ENCODE peak calls at places on chromosomes 13 and 19, in six cellular contexts. One of them, this sample, is unnamed.

GRCh38 chr13:50800091-50800739 is 43.3 kb downstream of the DLEU7 start:
- DNase-seq in colonic mucosa: no peak
- DNase-seq in tibial artery: no peak
- DNase-seq in breast epithelium: no peak
- DNase-seq in A549: no peak
- DNase-seq in small intestine: no peak
- DNase-seq in this sample: no peak

GRCh38 chr13:113623491-113624234 is 34.3 kb downstream of the ATP4B start:
- DNase-seq in colonic mucosa: no peak
- DNase-seq in tibial artery: no peak
- DNase-seq in breast epithelium: peak
- DNase-seq in A549: no peak
- DNase-seq in small intestine: no peak
- DNase-seq in this sample: no peak

GRCh38 chr13:29594310-29594709 is 1.2 kb downstream of the SLC7A1 start:
- DNase-seq in colonic mucosa: peak
- DNase-seq in tibial artery: no peak
- DNase-seq in breast epithelium: no peak
- DNase-seq in A549: peak
- DNase-seq in small intestine: peak
- DNase-seq in this sample: no peak

GRCh38 chr13:83312194-83312593 is 570.1 kb downstream of the SLITRK1 start:
- DNase-seq in colonic mucosa: no peak
- DNase-seq in tibial artery: no peak
- DNase-seq in breast epithelium: no peak
- DNase-seq in A549: no peak
- DNase-seq in small intestine: no peak
- DNase-seq in this sample: no peak

GRCh38 chr19:15529774-15530372 is 21.5 kb downstream of the CYP4F22 start:
- DNase-seq in colonic mucosa: peak
- DNase-seq in tibial artery: no peak
- DNase-seq in breast epithelium: no peak
- DNase-seq in A549: no peak
- DNase-seq in small intestine: no peak
- DNase-seq in this sample: no peak

GRCh38 chr13:61463027-61463426 is 47.4 kb upstream of the PCDH20 start:
- DNase-seq in colonic mucosa: no peak
- DNase-seq in tibial artery: no peak
- DNase-seq in breast epithelium: no peak
- DNase-seq in A549: no peak
- DNase-seq in small intestine: no peak
- DNase-seq in this sample: no peak

GRCh38 chr19:37519890-37520289 is 13.2 kb downstream of the ZNF793 start:
- DNase-seq in colonic mucosa: no peak
- DNase-seq in tibial artery: no peak
- DNase-seq in breast epithelium: no peak
- DNase-seq in A549: no peak
- DNase-seq in small intestine: no peak
- DNase-seq in this sample: no peak

GRCh38 chr19:32012886-32013635 is 332.3 kb upstream of the ZNF507 start:
- DNase-seq in colonic mucosa: no peak
- DNase-seq in tibial artery: no peak
- DNase-seq in breast epithelium: no peak
- DNase-seq in A549: no peak
- DNase-seq in small intestine: peak
- DNase-seq in this sample: no peak

GRCh38 chr13:90070362-90070761 is 1277.1 kb upstream of the MIR17HG start:
- DNase-seq in colonic mucosa: no peak
- DNase-seq in tibial artery: no peak
- DNase-seq in breast epithelium: no peak
- DNase-seq in A549: no peak
- DNase-seq in small intestine: no peak
- DNase-seq in this sample: no peak

GRCh38 chr13:45331123-45331619 is 9.8 kb downstream of the TPT1 start:
- DNase-seq in colonic mucosa: no peak
- DNase-seq in tibial artery: no peak
- DNase-seq in breast epithelium: no peak
- DNase-seq in A549: no peak
- DNase-seq in small intestine: no peak
- DNase-seq in this sample: no peak

GRCh38 chr13:23629566-23630272 is 59.5 kb downstream of the TNFRSF19 start:
- DNase-seq in colonic mucosa: no peak
- DNase-seq in tibial artery: no peak
- DNase-seq in breast epithelium: no peak
- DNase-seq in A549: no peak
- DNase-seq in small intestine: no peak
- DNase-seq in this sample: no peak

GRCh38 chr13:95535243-95535642 is 17.3 kb upstream of the CLDN10 start:
- DNase-seq in colonic mucosa: no peak
- DNase-seq in tibial artery: no peak
- DNase-seq in breast epithelium: no peak
- DNase-seq in A549: peak
- DNase-seq in small intestine: peak
- DNase-seq in this sample: no peak

GRCh38 chr19:47497073-47497766 is 13.2 kb upstream of the KPTN start:
- DNase-seq in colonic mucosa: no peak
- DNase-seq in tibial artery: no peak
- DNase-seq in breast epithelium: peak
- DNase-seq in A549: no peak
- DNase-seq in small intestine: no peak
- DNase-seq in this sample: no peak

GRCh38 chr19:58563823-58564222 is 5.4 kb upstream of the UBE2M start:
- DNase-seq in colonic mucosa: no peak
- DNase-seq in tibial artery: no peak
- DNase-seq in breast epithelium: peak
- DNase-seq in A549: no peak
- DNase-seq in small intestine: no peak
- DNase-seq in this sample: no peak

GRCh38 chr19:11244846-11245589 is 5.6 kb downstream of the ANGPTL8 start:
- DNase-seq in colonic mucosa: no peak
- DNase-seq in tibial artery: no peak
- DNase-seq in breast epithelium: no peak
- DNase-seq in A549: no peak
- DNase-seq in small intestine: no peak
- DNase-seq in this sample: no peak

GRCh38 chr19:32010071-32010470 is 335.3 kb upstream of the ZNF507 start:
- DNase-seq in colonic mucosa: no peak
- DNase-seq in tibial artery: no peak
- DNase-seq in breast epithelium: no peak
- DNase-seq in A549: no peak
- DNase-seq in small intestine: no peak
- DNase-seq in this sample: no peak

GRCh38 chr19:35342430-35342829 is 5.3 kb upstream of the FFAR1 start:
- DNase-seq in colonic mucosa: no peak
- DNase-seq in tibial artery: no peak
- DNase-seq in breast epithelium: no peak
- DNase-seq in A549: no peak
- DNase-seq in small intestine: no peak
- DNase-seq in this sample: no peak

GRCh38 chr13:113176292-113176691 is 17.8 kb downstream of the PROZ start:
- DNase-seq in colonic mucosa: peak
- DNase-seq in tibial artery: no peak
- DNase-seq in breast epithelium: no peak
- DNase-seq in A549: no peak
- DNase-seq in small intestine: no peak
- DNase-seq in this sample: no peak

GRCh38 chr19:46717716-46718143 is 816 bp upstream of the PRKD2 start:
- DNase-seq in colonic mucosa: peak
- DNase-seq in tibial artery: no peak
- DNase-seq in breast epithelium: no peak
- DNase-seq in A549: no peak
- DNase-seq in small intestine: peak
- DNase-seq in this sample: no peak

GRCh38 chr13:110546933-110547332 is 14.6 kb downstream of the RAB20 start:
- DNase-seq in colonic mucosa: peak
- DNase-seq in tibial artery: peak
- DNase-seq in breast epithelium: peak
- DNase-seq in A549: peak
- DNase-seq in small intestine: peak
- DNase-seq in this sample: no peak

GRCh38 chr13:49667773-49668172 is 23.5 kb downstream of the EBPL start:
- DNase-seq in colonic mucosa: no peak
- DNase-seq in tibial artery: no peak
- DNase-seq in breast epithelium: no peak
- DNase-seq in A549: no peak
- DNase-seq in small intestine: no peak
- DNase-seq in this sample: no peak

GRCh38 chr13:38888309-38888708 is 102.3 kb downstream of the STOML3 start:
- DNase-seq in colonic mucosa: no peak
- DNase-seq in tibial artery: no peak
- DNase-seq in breast epithelium: no peak
- DNase-seq in A549: no peak
- DNase-seq in small intestine: no peak
- DNase-seq in this sample: no peak

GRCh38 chr19:53782698-53783097 is 41.4 kb downstream of the NLRP12 start:
- DNase-seq in colonic mucosa: no peak
- DNase-seq in tibial artery: no peak
- DNase-seq in breast epithelium: no peak
- DNase-seq in A549: no peak
- DNase-seq in small intestine: no peak
- DNase-seq in this sample: no peak

GRCh38 chr13:75904012-75904411 is 267.9 kb downstream of the LMO7 start:
- DNase-seq in colonic mucosa: no peak
- DNase-seq in tibial artery: no peak
- DNase-seq in breast epithelium: no peak
- DNase-seq in A549: no peak
- DNase-seq in small intestine: no peak
- DNase-seq in this sample: no peak

GRCh38 chr19:23203841-23204344 is 46.3 kb downstream of the ZNF724 start:
- DNase-seq in colonic mucosa: no peak
- DNase-seq in tibial artery: no peak
- DNase-seq in breast epithelium: no peak
- DNase-seq in A549: no peak
- DNase-seq in small intestine: no peak
- DNase-seq in this sample: no peak

GRCh38 chr19:54439174-54439851 is 9.7 kb upstream of the LENG8 start:
- DNase-seq in colonic mucosa: no peak
- DNase-seq in tibial artery: no peak
- DNase-seq in breast epithelium: peak
- DNase-seq in A549: peak
- DNase-seq in small intestine: peak
- DNase-seq in this sample: peak

GRCh38 chr13:29948246-29948645 is 97.8 kb upstream of the UBL3 start:
- DNase-seq in colonic mucosa: no peak
- DNase-seq in tibial artery: no peak
- DNase-seq in breast epithelium: no peak
- DNase-seq in A549: no peak
- DNase-seq in small intestine: no peak
- DNase-seq in this sample: no peak

GRCh38 chr13:71801781-71802180 is 65.2 kb downstream of the DACH1 start:
- DNase-seq in colonic mucosa: no peak
- DNase-seq in tibial artery: no peak
- DNase-seq in breast epithelium: no peak
- DNase-seq in A549: no peak
- DNase-seq in small intestine: no peak
- DNase-seq in this sample: no peak

GRCh38 chr19:29121684-29122083 is 91.3 kb downstream of the UQCRFS1 start:
- DNase-seq in colonic mucosa: no peak
- DNase-seq in tibial artery: peak
- DNase-seq in breast epithelium: no peak
- DNase-seq in A549: no peak
- DNase-seq in small intestine: peak
- DNase-seq in this sample: no peak

GRCh38 chr13:41136396-41137031 is 3.9 kb upstream of the KBTBD6 start:
- DNase-seq in colonic mucosa: no peak
- DNase-seq in tibial artery: no peak
- DNase-seq in breast epithelium: no peak
- DNase-seq in A549: no peak
- DNase-seq in small intestine: no peak
- DNase-seq in this sample: no peak

GRCh38 chr19:47499371-47499770 is 15.4 kb upstream of the KPTN start:
- DNase-seq in colonic mucosa: no peak
- DNase-seq in tibial artery: no peak
- DNase-seq in breast epithelium: no peak
- DNase-seq in A549: no peak
- DNase-seq in small intestine: no peak
- DNase-seq in this sample: no peak

GRCh38 chr19:6092329-6093286 is 17.7 kb downstream of the RFX2 start:
- DNase-seq in colonic mucosa: peak
- DNase-seq in tibial artery: peak
- DNase-seq in breast epithelium: peak
- DNase-seq in A549: peak
- DNase-seq in small intestine: peak
- DNase-seq in this sample: no peak

GRCh38 chr19:49570997-49571676 is 9.2 kb downstream of the NOSIP start:
- DNase-seq in colonic mucosa: peak
- DNase-seq in tibial artery: no peak
- DNase-seq in breast epithelium: no peak
- DNase-seq in A549: no peak
- DNase-seq in small intestine: peak
- DNase-seq in this sample: no peak
- H3K27ac ChIP-seq in colonic mucosa: peak
- H3K27ac ChIP-seq in tibial artery: no peak
- H3K27ac ChIP-seq in breast epithelium: peak
- H3K27ac ChIP-seq in A549: peak
- H3K27ac ChIP-seq in small intestine: peak
- H3K27ac ChIP-seq in this sample: no peak

DNA sequence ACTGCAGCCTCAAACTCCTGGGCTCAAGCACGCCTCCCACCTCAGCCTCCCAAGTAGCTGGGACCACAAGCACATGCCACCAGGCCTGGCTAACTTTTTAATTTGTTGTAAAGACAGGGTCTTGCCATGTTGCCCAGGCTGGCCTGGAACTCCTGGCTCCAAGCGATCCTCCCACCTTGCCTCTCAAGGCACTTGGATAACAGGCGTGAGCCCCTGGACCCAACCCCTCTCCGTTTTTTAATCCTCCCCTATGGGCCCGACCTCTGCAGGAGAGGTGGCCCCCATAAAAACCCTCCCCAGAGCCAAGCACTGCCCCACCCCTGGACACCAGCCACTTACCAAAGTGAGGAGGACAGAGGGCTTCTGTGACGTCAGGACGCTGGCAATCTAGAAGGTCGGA is 28.6 kb downstream of the PEPD start:
- DNase-seq in colonic mucosa: no peak
- DNase-seq in tibial artery: no peak
- DNase-seq in breast epithelium: no peak
- DNase-seq in A549: no peak
- DNase-seq in small intestine: no peak
- DNase-seq in this sample: no peak
- H3K27ac ChIP-seq in colonic mucosa: no peak
- H3K27ac ChIP-seq in tibial artery: no peak
- H3K27ac ChIP-seq in breast epithelium: no peak
- H3K27ac ChIP-seq in A549: no peak
- H3K27ac ChIP-seq in small intestine: no peak
- H3K27ac ChIP-seq in this sample: no peak

GRCh38 chr13:93305886-93306285 is 79.3 kb downstream of the GPC6 start:
- DNase-seq in colonic mucosa: no peak
- DNase-seq in tibial artery: no peak
- DNase-seq in breast epithelium: no peak
- DNase-seq in A549: no peak
- DNase-seq in small intestine: no peak
- DNase-seq in this sample: no peak
- H3K27ac ChIP-seq in colonic mucosa: no peak
- H3K27ac ChIP-seq in tibial artery: no peak
- H3K27ac ChIP-seq in breast epithelium: no peak
- H3K27ac ChIP-seq in A549: no peak
- H3K27ac ChIP-seq in small intestine: no peak
- H3K27ac ChIP-seq in this sample: no peak

GRCh38 chr19:1277061-1277460 is 1.7 kb downstream of the FAM174C start:
- DNase-seq in colonic mucosa: no peak
- DNase-seq in tibial artery: no peak
- DNase-seq in breast epithelium: no peak
- DNase-seq in A549: no peak
- DNase-seq in small intestine: no peak
- DNase-seq in this sample: no peak
- H3K27ac ChIP-seq in colonic mucosa: no peak
- H3K27ac ChIP-seq in tibial artery: no peak
- H3K27ac ChIP-seq in breast epithelium: no peak
- H3K27ac ChIP-seq in A549: peak
- H3K27ac ChIP-seq in small intestine: peak
- H3K27ac ChIP-seq in this sample: no peak